ENCODE peak calls at places on chromosomes 12 and 14, in four cellular contexts. One of them, this sample, is unnamed.

GRCh38 chr14:23665302-23666016 is 29.3 kb downstream of the DHRS2 start:
- DNase-seq in PC-3: peak; percentile 7
- DNase-seq in neural progenitor cell: no peak
- DNase-seq in GM23338: no peak
- DNase-seq in this sample: no peak

GRCh38 chr14:51521764-51522163 is 129.9 kb upstream of the FRMD6 start:
- DNase-seq in neural progenitor cell: no peak
- DNase-seq in PC-3: peak; percentile 60
- DNase-seq in GM23338: no peak
- DNase-seq in this sample: peak; percentile 6

GRCh38 chr14:68549057-68549421 is 243.8 kb downstream of the ZFP36L1 start:
- DNase-seq in PC-3: peak; percentile 50
- DNase-seq in GM23338: peak; percentile 11
- DNase-seq in neural progenitor cell: no peak
- DNase-seq in this sample: no peak

GRCh38 chr12:88388566-88389269 is 191.6 kb downstream of the KITLG start:
- DNase-seq in GM23338: no peak
- DNase-seq in PC-3: no peak
- DNase-seq in neural progenitor cell: no peak
- DNase-seq in this sample: no peak

GRCh38 chr14:93430319-93430801 is 379 bp upstream of the UNC79 start:
- DNase-seq in neural progenitor cell: peak; percentile 85
- DNase-seq in PC-3: no peak
- DNase-seq in GM23338: peak; percentile 91
- DNase-seq in this sample: no peak

GRCh38 chr14:105092124-105092911 is 27.1 kb upstream of the GPR132 start:
- DNase-seq in neural progenitor cell: peak; percentile 26
- DNase-seq in PC-3: peak; percentile 38
- DNase-seq in GM23338: peak; percentile 41
- DNase-seq in this sample: no peak

GRCh38 chr14:105499256-105500035 is 8.4 kb downstream of the TEDC1 start:
- DNase-seq in neural progenitor cell: no peak
- DNase-seq in PC-3: no peak
- DNase-seq in GM23338: no peak
- DNase-seq in this sample: no peak

GRCh38 chr12:104930388-104931326 is 27.4 kb downstream of the SLC41A2 start:
- DNase-seq in PC-3: peak; percentile 22
- DNase-seq in neural progenitor cell: no peak
- DNase-seq in GM23338: no peak
- DNase-seq in this sample: no peak

GRCh38 chr12:89721291-89721987 is 12.8 kb upstream of the ATP2B1 start:
- DNase-seq in GM23338: no peak
- DNase-seq in neural progenitor cell: no peak
- DNase-seq in PC-3: no peak
- DNase-seq in this sample: no peak

GRCh38 chr12:70840966-70841365 is 79.6 kb downstream of the PTPRR start:
- DNase-seq in GM23338: no peak
- DNase-seq in neural progenitor cell: no peak
- DNase-seq in PC-3: peak; percentile 82
- DNase-seq in this sample: no peak

GRCh38 chr14:75301666-75302325 is 23.2 kb downstream of the FOS start:
- DNase-seq in GM23338: no peak
- DNase-seq in neural progenitor cell: no peak
- DNase-seq in PC-3: no peak
- DNase-seq in this sample: no peak

GRCh38 chr12:24840046-24840800 is 108.7 kb downstream of the BCAT1 start:
- DNase-seq in GM23338: no peak
- DNase-seq in PC-3: no peak
- DNase-seq in neural progenitor cell: no peak
- DNase-seq in this sample: no peak

GRCh38 chr14:67418368-67419174 is 6.6 kb upstream of the PLEK2 start:
- DNase-seq in neural progenitor cell: no peak
- DNase-seq in PC-3: peak; percentile 75
- DNase-seq in GM23338: no peak
- DNase-seq in this sample: no peak

GRCh38 chr12:66941150-66941549 is 262.3 kb upstream of the GRIP1 start:
- DNase-seq in PC-3: peak; percentile 46
- DNase-seq in GM23338: no peak
- DNase-seq in neural progenitor cell: no peak
- DNase-seq in this sample: no peak

GRCh38 chr12:3727354-3727753 is 25.6 kb downstream of the CRACR2A start:
- DNase-seq in neural progenitor cell: no peak
- DNase-seq in GM23338: no peak
- DNase-seq in PC-3: no peak
- DNase-seq in this sample: no peak

GRCh38 chr12:12286441-12286840 is 19.6 kb upstream of the LRP6 start:
- DNase-seq in PC-3: no peak
- DNase-seq in GM23338: no peak
- DNase-seq in neural progenitor cell: no peak
- DNase-seq in this sample: no peak

GRCh38 chr12:62604856-62605255 is 138.2 kb downstream of the MON2 start:
- DNase-seq in GM23338: no peak
- DNase-seq in neural progenitor cell: no peak
- DNase-seq in PC-3: no peak
- DNase-seq in this sample: no peak

GRCh38 chr14:77086017-77086727 is 11.9 kb upstream of the CIPC start:
- DNase-seq in PC-3: peak; percentile 64
- DNase-seq in GM23338: peak; percentile 82
- DNase-seq in neural progenitor cell: peak; percentile 62
- DNase-seq in this sample: peak; percentile 65

GRCh38 chr12:11630046-11630706 is 19.3 kb upstream of the ETV6 start:
- DNase-seq in neural progenitor cell: peak; percentile 51
- DNase-seq in PC-3: no peak
- DNase-seq in GM23338: no peak
- DNase-seq in this sample: no peak

GRCh38 chr14:36661506-36662257 is at the start of gene PAX9:
- DNase-seq in neural progenitor cell: peak; percentile 97
- DNase-seq in GM23338: peak; percentile 98
- DNase-seq in PC-3: peak; percentile 99
- DNase-seq in this sample: peak; percentile 82

GRCh38 chr14:85333313-85333712 is 196.6 kb upstream of the FLRT2 start:
- DNase-seq in GM23338: no peak
- DNase-seq in PC-3: peak; percentile 48
- DNase-seq in neural progenitor cell: no peak
- DNase-seq in this sample: no peak

GRCh38 chr12:80679346-80680131 is 27.9 kb upstream of the MYF6 start:
- DNase-seq in neural progenitor cell: no peak
- DNase-seq in GM23338: no peak
- DNase-seq in PC-3: no peak
- DNase-seq in this sample: no peak

GRCh38 chr14:53192023-53192422 is 38.9 kb upstream of the DDHD1 start:
- DNase-seq in neural progenitor cell: no peak
- DNase-seq in GM23338: no peak
- DNase-seq in PC-3: no peak
- DNase-seq in this sample: no peak

GRCh38 chr12:50806176-50806575 is 36.5 kb upstream of the TMPRSS12 start:
- DNase-seq in GM23338: no peak
- DNase-seq in neural progenitor cell: no peak
- DNase-seq in PC-3: no peak
- DNase-seq in this sample: no peak

GRCh38 chr14:56087824-56088571 is 30.2 kb upstream of the PELI2 start:
- DNase-seq in neural progenitor cell: no peak
- DNase-seq in PC-3: no peak
- DNase-seq in GM23338: no peak
- DNase-seq in this sample: no peak

GRCh38 chr12:60539592-60539991 is 943.8 kb downstream of the SLC16A7 start:
- DNase-seq in neural progenitor cell: no peak
- DNase-seq in GM23338: no peak
- DNase-seq in PC-3: no peak
- DNase-seq in this sample: peak; percentile 53

GRCh38 chr12:93297536-93297935 is 80.2 kb upstream of the NUDT4 start:
- DNase-seq in neural progenitor cell: no peak
- DNase-seq in GM23338: no peak
- DNase-seq in PC-3: no peak
- DNase-seq in this sample: no peak

GRCh38 chr12:93292731-93293566 is 84.8 kb upstream of the NUDT4 start:
- DNase-seq in GM23338: no peak
- DNase-seq in PC-3: no peak
- DNase-seq in neural progenitor cell: peak; percentile 19
- DNase-seq in this sample: no peak

GRCh38 chr12:93300611-93301021 is 77.1 kb upstream of the NUDT4 start:
- DNase-seq in PC-3: no peak
- DNase-seq in neural progenitor cell: no peak
- DNase-seq in GM23338: no peak
- DNase-seq in this sample: no peak

GRCh38 chr12:93299262-93299846 is 78.4 kb upstream of the NUDT4 start:
- DNase-seq in GM23338: no peak
- DNase-seq in PC-3: no peak
- DNase-seq in neural progenitor cell: no peak
- DNase-seq in this sample: no peak

DNA sequence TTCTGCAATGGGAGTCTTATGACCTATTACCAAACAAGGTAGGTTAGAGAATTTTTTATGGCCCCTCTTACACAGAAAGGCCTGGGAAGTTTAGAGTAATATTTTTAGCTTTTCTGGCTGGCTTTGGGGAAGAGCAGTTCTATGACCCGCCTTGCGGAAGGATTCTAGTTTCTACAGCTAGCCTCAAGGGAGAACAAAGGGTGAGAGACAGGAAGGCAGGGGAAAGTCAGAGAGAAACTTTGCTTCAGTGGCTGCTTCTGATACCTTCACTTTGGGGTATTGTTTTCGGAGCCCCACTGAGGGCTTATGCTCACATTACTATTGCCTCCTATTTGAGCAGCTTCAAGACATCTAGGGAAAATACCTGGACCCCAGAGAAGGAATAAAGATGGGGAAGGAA is 80.7 kb upstream of the NUDT4 start:
- DNase-seq in PC-3: no peak
- DNase-seq in neural progenitor cell: no peak
- DNase-seq in GM23338: no peak
- DNase-seq in this sample: no peak
- H3K4me2 ChIP-seq in PC-3: no peak overlapping the region
- H3K4me2 ChIP-seq in neural progenitor cell: no peak overlapping the region
- H3K4me2 ChIP-seq in GM23338: no peak overlapping the region
- H3K4me2 ChIP-seq in this sample: no peak overlapping the region

DNA sequence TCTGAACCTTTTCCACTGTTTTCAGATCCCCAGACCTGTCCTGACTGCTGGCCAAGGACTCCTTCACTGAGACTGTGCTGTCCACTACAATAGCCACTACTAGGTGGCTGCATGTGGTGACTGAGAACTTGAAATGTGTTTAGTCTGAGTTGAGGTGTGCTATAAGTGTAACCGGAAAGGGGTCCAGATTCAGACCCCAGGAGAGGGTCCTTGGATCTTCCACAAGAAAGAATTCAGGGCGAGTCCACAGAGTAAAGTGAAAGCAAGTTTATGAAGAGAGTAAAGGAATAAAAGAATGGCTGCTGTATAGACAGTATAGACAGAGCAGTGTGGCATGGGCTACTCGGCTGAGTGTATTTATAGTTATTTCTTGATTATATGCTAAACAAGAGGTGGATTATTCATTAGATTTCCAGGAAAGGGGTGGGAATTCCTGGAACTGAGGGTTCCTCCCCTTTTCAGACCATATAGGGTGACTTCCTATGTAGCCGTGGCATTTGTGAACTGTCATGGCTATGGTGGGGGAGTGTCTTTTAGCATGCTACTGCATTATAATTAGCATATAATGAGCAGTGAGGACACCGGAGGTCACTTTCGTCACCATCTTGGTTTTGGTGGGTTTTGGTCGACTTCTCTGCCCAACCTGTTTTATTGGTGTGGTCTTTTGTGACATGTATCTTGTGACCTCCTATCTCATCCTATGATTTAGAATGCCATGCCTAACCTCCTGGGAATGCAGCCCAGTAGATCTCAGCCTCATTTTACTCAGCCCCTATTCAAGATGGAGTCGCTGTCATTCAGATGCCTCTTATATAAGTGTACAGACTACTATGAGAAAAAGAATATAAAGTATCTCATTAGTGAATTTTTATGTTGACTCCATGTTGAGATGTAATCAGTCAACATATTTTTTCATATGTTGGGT is 70.0 kb upstream of the SRSF5 start:
- DNase-seq in PC-3: no peak
- DNase-seq in GM23338: no peak
- DNase-seq in neural progenitor cell: no peak
- DNase-seq in this sample: no peak
- H3K4me1 ChIP-seq in PC-3: no peaks in the 10 kb centered on the region
- H3K4me1 ChIP-seq in GM23338: peaks cover 35% of the 10 kb centered on the region
- H3K4me1 ChIP-seq in neural progenitor cell: peaks cover 77% of the 10 kb centered on the region
- H3K4me1 ChIP-seq in this sample: peaks cover 53% of the 10 kb centered on the region

DNA sequence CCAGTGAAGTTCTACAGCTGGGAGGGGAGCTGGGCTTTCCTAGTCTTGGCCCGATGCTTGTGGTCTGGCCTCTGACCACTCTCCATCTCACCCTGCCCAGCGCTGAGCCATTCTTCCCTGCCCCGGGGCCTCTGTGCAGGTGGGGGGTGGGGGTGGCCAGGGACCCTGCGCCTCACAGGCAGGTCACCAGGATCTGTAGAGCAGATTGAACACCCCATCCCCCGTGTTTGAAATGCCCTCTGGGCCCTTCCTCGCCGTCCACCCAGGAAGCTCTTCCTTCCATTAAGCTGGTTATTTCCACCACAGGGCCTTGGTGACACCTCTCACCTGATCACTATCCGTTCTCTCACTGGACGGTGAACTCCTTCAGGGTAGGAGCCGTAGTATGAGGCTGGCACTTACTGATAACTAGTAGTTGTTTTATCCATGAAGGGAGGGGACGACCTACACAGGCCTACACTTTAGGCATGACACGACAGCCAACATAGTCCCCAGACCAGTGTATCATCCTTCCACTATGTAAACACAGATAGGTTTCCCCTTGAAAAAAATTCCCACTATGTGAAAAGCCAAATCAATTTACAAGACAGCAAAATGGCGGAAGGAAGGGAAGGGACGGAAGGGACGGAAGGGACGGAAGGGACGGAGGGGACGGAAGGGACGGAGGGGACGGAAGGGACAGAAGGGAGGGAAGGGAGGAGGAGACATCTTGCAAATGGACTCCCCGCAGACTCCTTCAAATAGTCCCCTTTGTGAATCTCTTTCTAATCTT is 75.5 kb downstream of the NINJ2 start:
- DNase-seq in neural progenitor cell: no peak
- DNase-seq in PC-3: no peak
- DNase-seq in GM23338: no peak
- DNase-seq in this sample: no peak
- TF ChIP-seq EZH2phosphoT487 in neural progenitor cell: no peak
- TF ChIP-seq EZH2phosphoT487 in PC-3: no peak
- TF ChIP-seq EZH2phosphoT487 in GM23338: no peak
- TF ChIP-seq EZH2phosphoT487 in this sample: no peak

GRCh38 chr12:78489990-78490389 is 374.6 kb upstream of the SYT1 start:
- DNase-seq in neural progenitor cell: no peak
- DNase-seq in GM23338: no peak
- DNase-seq in PC-3: no peak
- DNase-seq in this sample: no peak

GRCh38 chr12:78494911-78495310 is 369.7 kb upstream of the SYT1 start:
- DNase-seq in neural progenitor cell: no peak
- DNase-seq in PC-3: no peak
- DNase-seq in GM23338: no peak
- DNase-seq in this sample: no peak

DNA sequence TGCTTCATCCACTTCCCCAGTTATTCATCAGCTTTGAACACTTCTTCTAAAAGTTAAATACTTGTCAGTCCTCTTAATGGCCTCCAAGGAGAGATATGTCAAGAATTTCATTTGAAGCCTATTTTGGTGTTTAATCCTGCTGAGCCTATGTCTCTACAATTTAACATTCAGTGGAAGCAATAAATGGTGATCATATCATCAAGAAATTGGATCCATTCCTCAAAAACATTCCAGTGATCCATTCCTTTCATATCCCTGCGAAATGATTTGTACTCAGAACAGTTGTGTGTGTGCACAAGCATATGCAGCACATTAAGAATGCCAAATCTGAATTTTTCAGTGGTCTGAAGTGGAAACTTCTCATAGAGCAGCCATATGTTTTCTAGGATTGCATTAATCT is 373.7 kb upstream of the SYT1 start:
- DNase-seq in GM23338: no peak
- DNase-seq in neural progenitor cell: no peak
- DNase-seq in PC-3: no peak
- DNase-seq in this sample: no peak
- H3K4me2 ChIP-seq in GM23338: no peak overlapping the region
- H3K4me2 ChIP-seq in neural progenitor cell: no peak overlapping the region
- H3K4me2 ChIP-seq in PC-3: no peak overlapping the region
- H3K4me2 ChIP-seq in this sample: no peak overlapping the region